ENCODE peak calls at places on chromosomes 7 and 10, in four cellular contexts. S is A549, F is lower lobe of right lung, J is transverse colon. U is an unnamed sample.

GRCh38 chr10:3813267-3813666 is 28.3 kb upstream of the KLF6 start:
- DNase-seq in J (no peak), S (no peak), F (no peak), U (no peak)

GRCh38 chr7:77549103-77549870 is 12.2 kb downstream of the PTPN12 start:
- DNase-seq in J (no peak), S (no peak), F (no peak), U (no peak)

GRCh38 chr10:4704034-4704545 is 121.9 kb upstream of the AKR1E2 start:
- DNase-seq in F (no peak), S (peak; percentile 62), J (peak; percentile 17), U (no peak)

GRCh38 chr7:73738220-73738611 is 386 bp downstream of the ABHD11 start:
- DNase-seq in J (peak; percentile 81), S (peak; percentile 65), F (peak; percentile 72), U (peak; percentile 33)

GRCh38 chr10:14527134-14527780 is 196.5 kb upstream of the FRMD4A start:
- DNase-seq in S (no peak), J (no peak), F (no peak), U (no peak)

GRCh38 chr10:100267237-100268104 is at the start of gene CWF19L1:
- DNase-seq in J (peak; percentile 90), F (peak; percentile 89), S (peak; percentile 92), U (peak; percentile 75)

GRCh38 chr10:87837445-87837844 is 19.4 kb upstream of the ATAD1 start:
- DNase-seq in S (no peak), J (no peak), F (no peak), U (no peak)

GRCh38 chr7:128014864-128015263 is 16.4 kb downstream of the LRRC4 start:
- DNase-seq in S (no peak), J (no peak), F (no peak), U (no peak)

GRCh38 chr10:78579995-78580394 is 488.8 kb upstream of the ZMIZ1 start:
- DNase-seq in J (peak; percentile 23), S (no peak), F (no peak), U (no peak)

GRCh38 chr7:108427766-108428165 is 28.5 kb downstream of the NRCAM start:
- DNase-seq in F (no peak), S (no peak), J (no peak), U (no peak)

GRCh38 chr7:74657692-74658170 is at the start of gene GTF2I:
- DNase-seq in F (no peak), J (no peak), S (no peak), U (no peak)

GRCh38 chr7:151923097-151923876 is 33.0 kb upstream of the GALNTL5 start:
- DNase-seq in S (no peak), F (peak; percentile 70), J (no peak), U (no peak)

GRCh38 chr10:71161429-71161828 is 50.9 kb upstream of the UNC5B start:
- DNase-seq in J (no peak), S (no peak), F (no peak), U (no peak)

GRCh38 chr7:143256932-143257331 is 6.3 kb upstream of the GSTK1 start:
- DNase-seq in J (no peak), S (no peak), F (no peak), U (no peak)

GRCh38 chr7:117645456-117646181 is 165.8 kb downstream of the CFTR start:
- DNase-seq in J (no peak), S (peak; percentile 16), F (no peak), U (no peak)

GRCh38 chr7:116709336-116709735 is 37.3 kb downstream of the MET start:
- DNase-seq in S (no peak), J (no peak), F (no peak), U (no peak)

GRCh38 chr10:107653832-107654287 is 489.4 kb upstream of the SORCS1 start:
- DNase-seq in S (no peak), J (peak; percentile 17), F (no peak), U (no peak)

GRCh38 chr7:47045592-47045991 is 536.3 kb downstream of the TNS3 start:
- DNase-seq in S (no peak), J (no peak), F (no peak), U (no peak)

GRCh38 chr7:46390042-46390441 is 469.0 kb upstream of the IGFBP3 start:
- DNase-seq in J (no peak), S (no peak), F (no peak), U (no peak)

GRCh38 chr7:110418651-110419270 is 672.2 kb upstream of the LRRN3 start:
- DNase-seq in J (no peak), S (no peak), F (no peak), U (no peak)

GRCh38 chr7:39353615-39354376 is 212.4 kb upstream of the YAE1 start:
- DNase-seq in F (peak; percentile 50), S (no peak), J (peak; percentile 10), U (no peak)

GRCh38 chr7:157461805-157462771 is 125.3 kb downstream of the DNAJB6 start:
- DNase-seq in F (no peak), S (no peak), J (peak; percentile 17), U (no peak)

GRCh38 chr7:102993532-102994029 is 80.8 kb downstream of the LRRC17 start:
- DNase-seq in F (no peak), S (peak; percentile 16), J (no peak), U (no peak)

GRCh38 chr7:66700633-66701131 is 39.9 kb upstream of the RABGEF1 start:
- DNase-seq in F (no peak), S (no peak), J (no peak), U (no peak)
- H3K4me1 ChIP-seq in F (no peaks in the 10 kb centered on the region), S (no peaks in the 10 kb centered on the region), J (no peaks in the 10 kb centered on the region), U (no peaks in the 10 kb centered on the region)

GRCh38 chr7:94297397-94297838 is 97.3 kb upstream of the COL1A2 start:
- DNase-seq in J (peak; percentile 48), F (no peak), S (peak; percentile 50), U (no peak)

GRCh38 chr7:94294471-94295131 is 100.1 kb upstream of the COL1A2 start:
- DNase-seq in J (no peak), F (no peak), S (no peak), U (no peak)

GRCh38 chr7:94298943-94299342 is 95.8 kb upstream of the COL1A2 start:
- DNase-seq in F (no peak), S (no peak), J (no peak), U (no peak)

GRCh38 chr7:94296886-94297285 is 97.8 kb upstream of the COL1A2 start:
- DNase-seq in F (no peak), J (no peak), S (no peak), U (no peak)

GRCh38 chr7:94295805-94296204 is 98.9 kb upstream of the COL1A2 start:
- DNase-seq in J (no peak), F (no peak), S (peak; percentile 64), U (no peak)
- H3K4me3 ChIP-seq in J (no peak overlapping the region), F (peak overlapping the region; percentile 2), S (no peak overlapping the region), U (no peak overlapping the region)

DNA sequence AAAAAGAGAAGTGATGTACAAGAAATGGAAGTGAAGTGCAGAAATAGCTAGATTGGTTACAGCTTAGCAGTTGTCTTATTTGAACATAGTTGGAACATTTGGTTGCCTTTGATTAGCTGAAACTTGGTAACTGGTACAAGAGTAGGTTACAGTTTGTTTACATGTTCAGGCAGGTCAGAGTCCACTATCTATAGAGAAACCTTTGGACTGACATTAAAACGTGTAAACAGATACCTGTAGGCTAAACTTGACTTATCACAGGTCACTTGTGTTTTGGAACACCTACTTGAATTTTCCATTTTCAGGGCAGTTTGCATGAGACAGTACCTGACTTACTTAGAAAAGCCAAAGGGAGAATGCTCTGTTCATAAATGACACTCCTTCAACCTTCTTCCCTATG is 28.5 kb upstream of the CYP2C8 start:
- DNase-seq in S (no peak), J (no peak), F (no peak), U (no peak)
- H3K27ac ChIP-seq in S (no peak overlapping the region), J (no peak overlapping the region), F (no peak overlapping the region), U (no peak overlapping the region)

GRCh38 chr7:26553582-26553981 is 261.9 kb downstream of the SNX10 start:
- DNase-seq in S (no peak), J (no peak), F (no peak), U (no peak)

GRCh38 chr7:26553128-26553527 is 261.5 kb downstream of the SNX10 start:
- DNase-seq in F (no peak), J (no peak), S (no peak), U (no peak)

GRCh38 chr7:26549281-26549943 is 257.8 kb downstream of the SNX10 start:
- DNase-seq in S (no peak), F (no peak), J (no peak), U (no peak)

GRCh38 chr7:26551740-26552139 is 260.1 kb downstream of the SNX10 start:
- DNase-seq in J (no peak), F (no peak), S (no peak), U (no peak)

GRCh38 chr7:26550492-26550891 is 258.8 kb downstream of the SNX10 start:
- DNase-seq in S (no peak), F (no peak), J (no peak), U (no peak)
- H3K4me1 ChIP-seq in S (no peaks in the 10 kb centered on the region), F (no peaks in the 10 kb centered on the region), J (no peaks in the 10 kb centered on the region), U (no peaks in the 10 kb centered on the region)

GRCh38 chr7:122304604-122304975 is at the start of gene FEZF1:
- DNase-seq in F (peak; percentile 49), S (no peak), J (no peak), U (no peak)

GRCh38 chr7:122303522-122303970 is 1.0 kb downstream of the FEZF1 start:
- DNase-seq in F (no peak), J (no peak), S (no peak), U (no peak)

GRCh38 chr7:122305475-122306319 is 1.1 kb upstream of the FEZF1 start:
- DNase-seq in F (no peak), J (no peak), S (peak; percentile 22), U (no peak)

GRCh38 chr7:122303971-122304603 is 463 bp downstream of the FEZF1 start:
- DNase-seq in F (peak; percentile 47), J (no peak), S (no peak), U (no peak)

DNA sequence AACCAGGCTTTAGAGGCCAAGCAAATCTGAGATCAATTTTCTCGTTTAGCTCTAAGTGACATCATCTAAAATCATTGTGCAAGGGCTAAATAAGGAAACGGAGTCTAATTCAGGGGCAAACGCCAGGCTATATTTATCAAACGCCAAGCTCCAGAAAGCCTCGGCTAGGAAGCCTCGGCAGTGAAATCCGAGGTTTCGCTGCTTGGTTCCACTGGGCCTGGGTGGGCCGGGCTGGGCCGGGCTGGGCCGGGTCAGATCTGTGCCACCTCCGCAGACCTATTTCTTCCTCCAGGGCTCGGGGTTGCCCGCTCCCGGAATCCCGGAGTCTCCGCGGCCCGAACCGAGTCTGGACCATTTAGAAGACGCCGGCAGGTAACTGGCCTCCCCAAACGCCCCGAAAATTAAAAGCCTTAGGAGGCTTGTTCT is 459 bp upstream of the FEZF1 start:
- DNase-seq in F (no peak), J (no peak), S (no peak), U (no peak)
- H3K4me3 ChIP-seq in F (peak overlapping the region; percentile 28), J (peak overlapping the region; percentile 13), S (no peak overlapping the region), U (no peak overlapping the region)

GRCh38 chr7:105352018-105352612 is 36.6 kb downstream of the SRPK2 start:
- DNase-seq in F (peak; percentile 79), S (no peak), J (peak; percentile 54), U (peak; percentile 85)

GRCh38 chr7:105354383-105354782 is 34.3 kb downstream of the SRPK2 start:
- DNase-seq in J (no peak), S (no peak), F (no peak), U (no peak)

GRCh38 chr7:105352922-105353668 is 35.6 kb downstream of the SRPK2 start:
- DNase-seq in J (no peak), F (no peak), S (no peak), U (no peak)

GRCh38 chr7:105353752-105354328 is 34.9 kb downstream of the SRPK2 start:
- DNase-seq in S (no peak), J (peak; percentile 48), F (peak; percentile 56), U (no peak)

GRCh38 chr7:105350906-105351305 is 37.8 kb downstream of the SRPK2 start:
- DNase-seq in J (no peak), S (no peak), F (no peak), U (no peak)
- H3K27ac ChIP-seq in J (peak overlapping the region; percentile 46), S (peak overlapping the region; percentile 23), F (no peak overlapping the region), U (peak overlapping the region; percentile 49)

GRCh38 chr10:44993226-44993921 is 7.3 kb upstream of the ZNF22 start:
- DNase-seq in F (no peak), J (no peak), S (no peak), U (no peak)
- H3K4me1 ChIP-seq in F (peaks cover 72% of the 10 kb centered on the region), J (peaks cover 20% of the 10 kb centered on the region), S (no peaks in the 10 kb centered on the region), U (peaks cover 19% of the 10 kb centered on the region)